ENCODE peak calls at places on chromosomes 16 and 17, in five cellular contexts. H is PC-3; Z is aorta; W is CD8-positive, alpha-beta memory T cell; N is cardiac fibroblast. G is an unnamed sample.

GRCh38 chr16:57679016-57679415 is 10.9 kb downstream of the ADGRG3 start:
- DNase-seq in N (no peak), Z (no peak), H (no peak), W (no peak), G (no peak)

GRCh38 chr17:31740611-31741082 is 118.4 kb downstream of the COPRS start:
- DNase-seq in Z (no peak), H (peak), W (no peak), N (peak), G (peak)

GRCh38 chr17:22253007-22253406 is 560.7 kb downstream of the KCNJ18 start:
- DNase-seq in Z (no peak), N (no peak), W (no peak), H (no peak), G (no peak)

GRCh38 chr16:48041861-48042435 is 113.8 kb downstream of the ABCC12 start:
- DNase-seq in N (no peak), Z (no peak), H (peak), W (no peak), G (no peak)

GRCh38 chr16:65336169-65336568 is 214.3 kb upstream of the CDH11 start:
- DNase-seq in W (no peak), H (peak), N (peak), Z (no peak), G (peak)

GRCh38 chr16:79137528-79137927 is 463.0 kb downstream of the MAF start:
- DNase-seq in N (no peak), W (no peak), Z (no peak), H (no peak), G (no peak)

GRCh38 chr16:64098451-64098850 is 1023.4 kb downstream of the CDH11 start:
- DNase-seq in W (no peak), H (peak), N (no peak), Z (no peak), G (no peak)

GRCh38 chr17:77414811-77415400 is 274.1 kb downstream of the SEC14L1 start:
- DNase-seq in W (no peak), Z (no peak), H (no peak), N (no peak), G (no peak)

GRCh38 chr17:49748791-49749190 is 15.1 kb downstream of the FAM117A start:
- DNase-seq in H (no peak), Z (no peak), W (peak), N (no peak), G (no peak)

GRCh38 chr17:38872671-38873385 is 3.0 kb downstream of the LASP1 start:
- DNase-seq in N (no peak), H (no peak), W (no peak), Z (no peak), G (no peak)

GRCh38 chr16:87407511-87408112 is 15.5 kb downstream of the MAP1LC3B start:
- DNase-seq in H (peak), W (no peak), Z (no peak), N (peak), G (no peak)

GRCh38 chr17:15279011-15279477 is 13.9 kb upstream of the PMP22 start:
- DNase-seq in Z (no peak), N (peak), W (no peak), H (peak), G (peak)

DNA sequence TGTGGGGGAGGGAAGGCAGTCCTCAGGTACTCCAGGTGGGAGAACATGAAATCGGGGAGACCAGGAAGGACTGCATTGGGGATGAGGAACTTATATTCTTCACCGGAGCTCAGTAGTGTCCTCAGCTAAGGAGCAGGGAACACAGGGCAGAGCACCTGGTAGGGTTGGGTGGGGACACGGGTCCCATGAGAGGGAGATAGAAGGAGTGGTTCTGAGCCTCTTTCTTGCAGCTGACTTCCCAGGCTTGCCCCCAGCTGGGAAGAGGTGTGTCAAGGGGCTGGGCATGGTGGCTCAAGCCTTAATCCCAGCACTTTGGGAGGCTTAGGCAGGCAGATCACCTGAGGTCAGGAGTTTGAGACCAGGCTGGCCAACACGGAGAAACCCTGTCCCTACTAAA is 2.1 kb downstream of the FHOD1 start:
- DNase-seq in H (no peak), N (no peak), Z (peak), W (peak), G (no peak)
- H3K4me3 ChIP-seq in H (peak), N (no peak), Z (no peak), W (peak), G (peak)

DNA sequence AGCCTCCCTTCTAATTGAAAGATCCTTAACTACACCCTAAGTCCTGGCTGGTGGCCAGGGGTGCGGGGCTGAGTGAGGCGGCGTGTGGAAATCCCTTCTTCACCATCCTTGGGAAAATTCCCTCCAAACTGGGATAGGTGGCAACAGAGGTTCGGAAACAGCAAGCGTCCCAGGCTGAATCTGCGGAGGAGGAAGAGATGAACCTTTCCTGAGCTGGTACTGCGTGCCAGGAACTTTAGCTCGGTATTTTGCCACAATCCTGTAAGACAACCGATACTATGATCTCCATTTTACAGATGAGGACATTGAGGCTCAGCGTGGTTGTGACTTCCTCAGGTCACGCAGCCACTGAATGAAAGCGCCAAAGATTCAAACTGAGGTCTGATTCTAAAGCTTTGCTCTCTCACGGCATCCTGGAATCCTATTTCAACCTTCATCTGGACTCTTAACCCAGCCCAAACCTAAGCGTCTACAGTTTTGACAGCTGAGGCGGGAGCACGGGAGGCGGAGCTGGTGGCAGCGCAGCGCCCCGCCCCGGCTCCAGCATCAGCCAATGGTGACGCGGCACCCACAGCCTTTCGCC is 570 bp upstream of the CYLD start:
- DNase-seq in N (no peak), Z (peak), H (no peak), W (no peak), G (no peak)
- H3K4me3 ChIP-seq in N (peak), Z (peak), H (peak), W (peak), G (peak)

GRCh38 chr16:17342031-17342430 is 128.7 kb downstream of the XYLT1 start:
- DNase-seq in Z (no peak), W (no peak), H (no peak), N (no peak), G (no peak)
- H3K4me3 ChIP-seq in Z (no peak), W (peak), H (no peak), N (no peak), G (no peak)

DNA sequence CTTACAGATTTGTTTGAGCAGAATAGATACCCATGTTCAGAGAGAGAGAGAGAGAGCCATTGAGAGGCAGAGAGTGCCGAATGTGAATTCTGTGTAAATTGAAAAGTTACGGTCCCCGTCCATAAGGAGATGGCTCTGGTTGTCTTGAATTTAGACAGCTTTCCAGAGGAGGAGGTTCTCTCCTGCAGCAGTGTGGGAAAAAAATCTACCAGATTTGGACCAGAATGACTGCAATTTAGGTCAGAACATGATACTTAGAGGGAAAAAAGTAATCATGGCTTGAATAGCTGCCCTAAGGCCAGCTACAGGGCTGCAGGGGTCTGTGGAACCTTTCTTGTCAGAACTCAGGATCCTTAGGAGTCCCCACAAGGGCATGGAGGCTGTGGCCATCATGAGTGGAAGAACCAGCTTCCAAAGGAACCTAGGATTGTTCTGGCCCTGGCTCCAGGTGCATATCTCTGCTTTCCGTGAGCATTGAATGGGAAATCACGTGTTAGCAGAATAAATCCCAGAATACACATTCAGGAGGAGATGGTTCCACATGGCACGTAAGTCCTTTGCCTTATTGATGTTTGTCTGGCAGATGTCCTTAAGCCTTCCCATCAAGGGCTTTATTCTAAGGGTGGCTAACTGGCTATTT is 13.0 kb downstream of the PITPNC1 start:
- DNase-seq in H (no peak), W (no peak), N (peak), Z (no peak), G (peak)
- H3K4me3 ChIP-seq in H (no peak), W (peak), N (no peak), Z (no peak), G (no peak)

GRCh38 chr16:10897134-10897533 is 20.1 kb downstream of the CIITA start:
- DNase-seq in H (no peak), W (no peak), N (no peak), Z (no peak), G (no peak)

GRCh38 chr16:10896165-10896564 is 19.2 kb downstream of the CIITA start:
- DNase-seq in Z (no peak), H (no peak), N (no peak), W (no peak), G (no peak)

GRCh38 chr16:10892782-10893181 is 15.8 kb downstream of the CIITA start:
- DNase-seq in Z (no peak), N (no peak), W (no peak), H (no peak), G (no peak)

GRCh38 chr16:10896723-10897122 is 19.7 kb downstream of the CIITA start:
- DNase-seq in W (no peak), H (no peak), Z (no peak), N (no peak), G (no peak)

DNA sequence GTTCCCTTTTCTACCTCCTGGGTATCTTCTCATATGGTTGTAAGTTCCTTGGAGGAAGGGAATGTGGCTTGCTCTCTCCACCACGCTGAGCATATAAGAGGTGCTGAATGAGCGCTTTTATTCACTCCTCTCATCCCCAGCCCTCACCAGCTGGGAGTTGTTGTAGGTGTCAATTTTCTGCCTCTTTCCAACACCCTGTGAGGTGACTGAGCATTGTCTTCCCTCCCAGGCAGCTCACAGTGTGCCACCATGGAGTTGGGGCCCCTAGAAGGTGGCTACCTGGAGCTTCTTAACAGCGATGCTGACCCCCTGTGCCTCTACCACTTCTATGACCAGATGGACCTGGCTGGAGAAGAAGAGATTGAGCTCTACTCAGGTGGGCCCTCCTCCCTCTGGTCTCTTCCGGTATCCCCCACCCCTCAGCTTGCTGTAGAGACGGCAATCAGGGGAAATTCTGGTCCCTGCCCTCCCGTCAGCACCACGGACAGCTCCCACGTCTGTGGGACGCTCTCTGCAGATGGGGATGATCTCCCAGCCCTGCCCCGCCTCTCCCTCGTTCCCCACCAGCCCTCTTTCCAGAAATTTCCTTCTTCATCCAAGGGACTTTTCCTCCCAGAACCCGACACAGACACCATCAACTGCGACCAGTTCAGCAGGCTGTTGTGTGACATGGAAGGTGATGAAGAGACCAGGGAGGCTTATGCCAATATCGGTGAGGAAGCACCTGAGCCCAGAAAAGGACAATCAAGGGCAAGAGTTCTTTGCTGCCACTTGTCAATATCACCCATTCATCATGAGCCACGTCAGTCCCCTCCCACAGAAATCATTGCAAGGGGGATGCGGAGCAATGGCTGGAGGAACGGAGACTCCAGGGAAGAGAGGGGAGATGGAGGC is 18.3 kb downstream of the CIITA start:
- DNase-seq in H (peak), Z (peak), N (peak), W (peak), G (peak)
- H3K4me3 ChIP-seq in H (no peak), Z (no peak), N (no peak), W (no peak), G (no peak)

DNA sequence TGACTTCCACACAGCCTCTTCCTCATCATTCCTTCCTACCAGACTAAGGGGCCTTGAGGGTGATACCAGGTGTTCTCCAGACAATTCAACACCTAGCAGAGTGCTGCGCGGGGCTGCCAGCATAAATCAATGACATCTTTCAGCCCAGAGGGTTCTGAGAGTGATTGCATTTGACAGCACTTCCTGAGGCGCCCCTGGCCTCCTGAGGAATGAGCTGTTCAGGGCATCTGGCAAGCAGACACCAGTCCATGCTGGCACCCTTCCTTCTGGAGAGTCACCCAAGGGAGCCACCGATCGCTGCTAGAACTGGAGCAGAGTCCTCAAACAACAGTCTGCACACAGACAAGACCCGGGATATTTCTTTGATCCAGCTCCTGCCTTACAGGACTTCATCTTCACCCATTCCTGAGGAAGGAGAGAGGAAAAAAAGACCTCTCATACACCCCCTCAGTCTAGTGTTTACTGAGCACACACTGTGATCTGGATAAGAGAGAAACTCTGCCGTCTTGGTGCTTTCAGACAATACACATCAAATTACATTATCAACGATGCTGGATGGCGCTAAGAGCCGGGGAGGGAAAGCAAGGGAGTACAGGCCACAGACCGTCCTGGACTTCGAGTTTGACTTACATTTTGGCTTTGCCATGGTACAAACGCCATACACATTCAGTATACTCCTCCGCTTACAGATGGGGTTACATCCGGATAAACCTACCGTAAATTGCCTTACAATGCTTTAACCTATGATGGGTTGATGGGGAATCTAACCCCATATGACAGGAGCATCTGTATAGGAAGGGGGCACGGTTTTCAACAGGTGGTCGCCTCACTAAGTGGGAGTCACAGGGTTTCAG is 23.1 kb downstream of the NPTX1 start:
- DNase-seq in W (no peak), N (no peak), H (peak), Z (no peak), G (no peak)
- H3K4me3 ChIP-seq in W (no peak), N (no peak), H (peak), Z (no peak), G (peak)

DNA sequence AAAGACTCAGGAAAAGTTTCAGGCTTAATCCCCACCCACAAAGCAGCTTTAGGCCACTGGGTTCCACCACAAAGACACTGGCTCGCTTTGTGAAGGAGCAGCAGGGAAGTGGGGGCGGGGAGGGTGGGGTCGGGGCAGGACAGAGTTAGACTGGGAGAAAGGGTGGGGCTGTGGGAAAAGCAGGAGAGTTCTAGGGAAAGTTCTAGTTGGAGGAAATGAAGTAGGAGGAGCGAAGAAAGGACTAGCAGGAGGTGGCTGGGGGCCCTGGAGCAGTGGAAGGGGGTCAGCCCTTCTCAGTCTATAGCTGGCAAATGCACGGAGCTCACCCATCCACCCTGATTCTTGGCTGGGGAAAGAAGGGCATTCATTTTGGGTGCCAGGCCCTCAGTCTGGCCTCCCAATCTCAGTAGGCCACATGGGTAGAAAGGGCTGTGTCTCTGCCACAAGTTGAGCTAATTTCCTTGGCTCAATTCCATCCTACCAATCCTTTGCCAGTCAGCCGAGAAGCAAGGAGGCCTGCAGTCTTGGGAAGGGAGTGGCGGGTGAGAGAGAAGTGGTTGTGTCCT is 4.6 kb downstream of the INPP5K start:
- DNase-seq in N (no peak), Z (no peak), W (no peak), H (no peak), G (peak)
- H3K4me3 ChIP-seq in N (no peak), Z (no peak), W (no peak), H (no peak), G (no peak)